ENCODE peak calls at places on chromosomes 11 and 22, in six cellular contexts. G is endothelial cell of umbilical vein, M is A549, K is HepG2, U is GM12878, V is K562. X is an unnamed sample.
A peak's percentile ranks its signal among the peaks of the same experiment; 100 is the strongest.

GRCh38 chr11:119591836-119592310 is 137.1 kb downstream of the NECTIN1 start:
- DNase-seq in M (no peak), G (no peak), U (no peak), V (no peak), K (no peak), X (no peak)

GRCh38 chr11:134949121-134949591 is 537.1 kb upstream of the B3GAT1 start:
- DNase-seq in K (peak; percentile 35), G (peak; percentile 91), U (no peak), M (no peak), V (no peak), X (no peak)

GRCh38 chr22:39287076-39287743 is 32.2 kb downstream of the RPL3 start:
- DNase-seq in G (peak; percentile 50), K (no peak), U (no peak), M (no peak), V (no peak), X (peak; percentile 46)

GRCh38 chr11:46235777-46236688 is 41.4 kb upstream of the CREB3L1 start:
- DNase-seq in M (no peak), U (no peak), V (no peak), G (no peak), K (no peak), X (peak; percentile 75)

GRCh38 chr22:24230911-24231656 is 13.8 kb downstream of the GGT5 start:
- DNase-seq in K (no peak), G (peak; percentile 18), V (peak; percentile 47), U (no peak), M (no peak), X (peak; percentile 46)

GRCh38 chr11:117097567-117098268 is 510 bp downstream of the SIK3 start:
- DNase-seq in G (peak; percentile 42), U (no peak), M (peak; percentile 27), V (peak; percentile 49), K (no peak), X (peak; percentile 61)

GRCh38 chr11:623999-624704 is 603 bp downstream of the CDHR5 start:
- DNase-seq in G (no peak), M (peak; percentile 47), V (no peak), U (no peak), K (no peak), X (no peak)

GRCh38 chr11:13292970-13293369 is 15.4 kb downstream of the BMAL1 start:
- DNase-seq in K (no peak), V (no peak), U (no peak), M (no peak), G (no peak), X (no peak)

GRCh38 chr11:62823677-62824076 is 8.2 kb downstream of the STX5 start:
- DNase-seq in G (no peak), U (no peak), K (no peak), M (no peak), V (no peak), X (no peak)

GRCh38 chr22:29218758-29219408 is 13.2 kb downstream of the EMID1 start:
- DNase-seq in M (no peak), V (no peak), G (no peak), U (no peak), K (no peak), X (no peak)

GRCh38 chr11:79092791-79093313 is 348.0 kb downstream of the TENM4 start:
- DNase-seq in G (peak; percentile 26), V (no peak), M (no peak), U (no peak), K (no peak), X (peak; percentile 91)

GRCh38 chr11:64181506-64182411 is 4.2 kb upstream of the STIP1 start:
- DNase-seq in M (peak; percentile 87), U (no peak), K (peak; percentile 82), V (peak; percentile 87), G (peak; percentile 95), X (peak; percentile 96)

GRCh38 chr22:42294034-42294985 is 23.9 kb upstream of the TCF20 start:
- DNase-seq in M (no peak), U (no peak), V (peak; percentile 53), G (peak; percentile 34), K (peak; percentile 39), X (peak; percentile 39)

GRCh38 chr11:70913715-70914231 is 338.6 kb downstream of the SHANK2 start:
- DNase-seq in U (no peak), V (no peak), M (no peak), G (no peak), K (no peak), X (no peak)
- H3K4me3 ChIP-seq in U (no peak overlapping the region), V (no peak overlapping the region), M (no peak overlapping the region), G (no peak overlapping the region), K (no peak overlapping the region), X (no peak overlapping the region)

GRCh38 chr11:67398661-67399563 is 2.7 kb downstream of the PPP1CA start:
- DNase-seq in V (no peak), G (no peak), U (no peak), K (no peak), M (no peak), X (no peak)

GRCh38 chr11:67400942-67401494 is 640 bp downstream of the PPP1CA start:
- DNase-seq in U (no peak), G (no peak), K (no peak), V (no peak), M (no peak), X (no peak)

GRCh38 chr11:67401495-67402191 is at the start of gene PPP1CA:
- DNase-seq in M (peak; percentile 87), V (peak; percentile 99), K (peak; percentile 75), U (no peak), G (peak; percentile 85), X (peak; percentile 93)

GRCh38 chr11:67397986-67398660 is 3.5 kb downstream of the PPP1CA start:
- DNase-seq in M (no peak), K (no peak), G (no peak), V (no peak), U (no peak), X (no peak)

GRCh38 chr11:67400251-67400941 is 1.3 kb downstream of the PPP1CA start:
- DNase-seq in U (no peak), G (no peak), M (no peak), K (no peak), V (no peak), X (peak; percentile 58)
- TF ChIP-seq MYC in U (no peak), G (no peak), M (no peak), K (no peak), V (no peak), X (no peak)

GRCh38 chr22:46353483-46354105 is 18.1 kb downstream of the TRMU start:
- DNase-seq in V (no peak), U (no peak), K (no peak), G (no peak), M (no peak), X (no peak)
- TF ChIP-seq POLR2A in V (no peak), U (no peak), K (no peak), G (no peak), M (no peak), X (no peak)

DNA sequence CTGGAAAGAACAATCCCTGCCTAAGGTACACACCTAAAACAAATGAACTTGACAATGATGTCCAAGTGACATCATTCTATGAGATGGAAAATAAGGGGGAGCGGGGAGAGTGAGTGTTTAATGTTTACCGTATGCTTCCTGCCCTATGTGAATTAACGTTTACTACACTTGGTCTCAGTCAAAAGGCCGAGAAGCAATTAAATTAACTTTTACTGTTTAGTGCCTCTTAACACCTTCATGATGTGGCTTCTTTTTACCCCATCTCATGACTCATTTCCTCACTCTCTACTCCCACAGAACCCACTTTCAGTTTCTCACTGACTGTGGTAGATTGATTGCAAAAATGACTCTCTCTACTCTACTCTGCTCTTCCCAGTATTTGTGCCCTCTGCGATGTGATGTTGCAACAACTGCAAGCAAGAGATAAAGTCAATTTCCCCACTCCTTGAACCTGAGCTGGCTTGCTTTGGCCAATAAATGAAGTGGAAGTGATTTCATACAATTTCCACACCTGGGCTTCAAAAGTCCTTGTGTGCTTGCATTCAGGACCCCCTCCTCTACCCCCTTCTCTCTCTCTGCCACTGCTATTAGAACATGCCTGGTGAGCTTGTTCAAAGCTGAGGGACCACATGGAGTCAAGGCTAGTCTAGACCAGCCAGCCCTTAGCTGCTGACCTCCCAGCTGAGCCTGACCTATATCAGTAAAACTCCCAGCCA is 11.6 kb upstream of the ALKBH3 start:
- DNase-seq in V (peak; percentile 79), K (peak; percentile 41), U (peak; percentile 84), M (no peak), G (peak; percentile 13), X (peak; percentile 95)
- H3K4me3 ChIP-seq in V (no peak overlapping the region), K (no peak overlapping the region), U (no peak overlapping the region), M (no peak overlapping the region), G (no peak overlapping the region), X (no peak overlapping the region)

GRCh38 chr11:72816404-72816990 is 2.3 kb downstream of the ATG16L2 start:
- DNase-seq in V (no peak), G (no peak), M (no peak), U (no peak), K (no peak), X (peak; percentile 89)
- TF ChIP-seq MYC in V (no peak), G (no peak), M (no peak), U (no peak), K (no peak), X (no peak)

DNA sequence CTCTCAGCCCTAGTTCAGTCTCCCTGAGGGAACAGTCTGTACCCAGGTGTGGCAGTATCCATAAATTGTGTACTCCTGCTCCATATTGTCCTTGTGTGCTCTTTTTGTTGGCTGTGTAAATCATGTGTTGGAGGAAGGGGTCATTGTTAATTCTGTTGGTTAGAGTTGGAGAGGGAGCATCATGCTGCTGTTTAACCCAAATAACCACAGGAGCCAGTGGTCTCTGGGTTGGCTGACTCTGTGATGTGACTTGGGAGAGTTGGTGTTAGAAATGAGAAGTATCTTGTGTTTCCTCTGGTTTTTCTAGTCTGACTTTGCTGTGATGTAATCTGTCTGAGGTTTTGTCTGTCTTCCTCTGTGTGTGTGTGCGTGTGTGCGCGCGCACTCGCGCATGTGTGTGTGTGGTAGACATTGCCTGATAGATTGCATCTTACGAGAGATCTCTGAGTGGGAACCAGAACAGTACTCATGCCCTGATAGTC is 30.5 kb downstream of the CTNND1 start:
- DNase-seq in V (no peak), U (peak; percentile 93), G (peak; percentile 46), K (no peak), M (no peak), X (peak; percentile 98)
- TF ChIP-seq POLR2A in V (no peak), U (peak; percentile 62), G (no peak), K (no peak), M (no peak), X (peak; percentile 59)

DNA sequence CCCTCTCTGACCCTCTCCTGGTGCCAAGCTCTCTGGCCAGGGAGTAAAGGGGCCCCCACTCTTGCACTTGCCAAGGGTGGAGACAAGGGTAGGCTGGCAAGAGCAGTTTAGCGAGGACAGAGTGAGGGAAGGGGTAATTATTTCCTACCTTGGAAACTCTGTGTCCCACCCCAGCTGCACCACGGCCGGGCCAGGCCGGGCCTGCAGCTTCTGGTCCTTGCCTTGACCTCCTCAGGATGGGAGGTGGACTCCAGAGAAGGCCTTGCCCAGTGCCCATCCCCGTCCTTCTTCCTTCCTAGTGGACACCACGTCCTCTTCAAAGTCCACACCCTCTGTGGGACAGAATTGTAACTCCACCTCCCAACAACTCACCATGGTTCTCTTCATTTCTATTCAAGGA is 18.4 kb upstream of the OSBPL5 start:
- DNase-seq in G (no peak), V (no peak), U (no peak), K (no peak), M (no peak), X (no peak)
- H3K4me3 ChIP-seq in G (no peak overlapping the region), V (no peak overlapping the region), U (no peak overlapping the region), K (no peak overlapping the region), M (no peak overlapping the region), X (no peak overlapping the region)

X was measured in NB4.